ENCODE peak calls at places on chromosomes 16 and 17, in six cellular contexts. One of them, this sample, is unnamed.

GRCh38 chr17:2689411-2690164 is 22.0 kb downstream of the CLUH start:
- DNase-seq in heart left ventricle: peak; percentile 28
- DNase-seq in mammary epithelial cell: no peak
- DNase-seq in hepatocyte: peak; percentile 23
- DNase-seq in cardiac muscle cell: no peak
- DNase-seq in tibial artery: peak; percentile 19
- DNase-seq in this sample: no peak

GRCh38 chr16:19911204-19911603 is 26.6 kb upstream of the GPRC5B start:
- DNase-seq in heart left ventricle: no peak
- DNase-seq in mammary epithelial cell: no peak
- DNase-seq in hepatocyte: no peak
- DNase-seq in cardiac muscle cell: no peak
- DNase-seq in tibial artery: no peak
- DNase-seq in this sample: no peak

GRCh38 chr17:28038802-28039600 is 3.5 kb upstream of the NLK start:
- DNase-seq in heart left ventricle: no peak
- DNase-seq in mammary epithelial cell: no peak
- DNase-seq in hepatocyte: no peak
- DNase-seq in cardiac muscle cell: peak; percentile 19
- DNase-seq in tibial artery: no peak
- DNase-seq in this sample: no peak

GRCh38 chr17:36183001-36183810 is 6.8 kb upstream of the TBC1D3B start:
- DNase-seq in heart left ventricle: peak; percentile 75
- DNase-seq in mammary epithelial cell: peak; percentile 66
- DNase-seq in hepatocyte: peak; percentile 96
- DNase-seq in cardiac muscle cell: peak; percentile 86
- DNase-seq in tibial artery: peak; percentile 61
- DNase-seq in this sample: peak; percentile 64

GRCh38 chr16:27335349-27336052 is 21.7 kb downstream of the IL4R start:
- DNase-seq in heart left ventricle: no peak
- DNase-seq in mammary epithelial cell: no peak
- DNase-seq in hepatocyte: no peak
- DNase-seq in cardiac muscle cell: no peak
- DNase-seq in tibial artery: no peak
- DNase-seq in this sample: no peak

GRCh38 chr17:1328437-1328836 is 49.0 kb downstream of the TRARG1 start:
- DNase-seq in heart left ventricle: no peak
- DNase-seq in mammary epithelial cell: no peak
- DNase-seq in hepatocyte: no peak
- DNase-seq in cardiac muscle cell: no peak
- DNase-seq in tibial artery: no peak
- DNase-seq in this sample: no peak

GRCh38 chr17:57832711-57833596 is 16.9 kb downstream of the MRPS23 start:
- DNase-seq in heart left ventricle: peak; percentile 77
- DNase-seq in mammary epithelial cell: peak; percentile 41
- DNase-seq in hepatocyte: peak; percentile 88
- DNase-seq in cardiac muscle cell: peak; percentile 85
- DNase-seq in tibial artery: peak; percentile 70
- DNase-seq in this sample: peak; percentile 77

GRCh38 chr16:48335961-48336360 is 49.3 kb downstream of the SIAH1 start:
- DNase-seq in heart left ventricle: no peak
- DNase-seq in mammary epithelial cell: no peak
- DNase-seq in hepatocyte: peak; percentile 8
- DNase-seq in cardiac muscle cell: no peak
- DNase-seq in tibial artery: no peak
- DNase-seq in this sample: no peak

GRCh38 chr17:81200695-81201580 is 21.8 kb downstream of the CEP131 start:
- DNase-seq in heart left ventricle: peak; percentile 61
- DNase-seq in mammary epithelial cell: peak; percentile 54
- DNase-seq in hepatocyte: peak; percentile 87
- DNase-seq in cardiac muscle cell: peak; percentile 78
- DNase-seq in tibial artery: peak; percentile 51
- DNase-seq in this sample: peak; percentile 66

GRCh38 chr16:53207810-53208752 is 153.3 kb downstream of the CHD9 start:
- DNase-seq in heart left ventricle: peak; percentile 43
- DNase-seq in mammary epithelial cell: peak; percentile 82
- DNase-seq in hepatocyte: peak; percentile 76
- DNase-seq in cardiac muscle cell: peak; percentile 89
- DNase-seq in tibial artery: peak; percentile 38
- DNase-seq in this sample: peak; percentile 65

GRCh38 chr16:77807-78443 is at the start of gene MPG:
- DNase-seq in heart left ventricle: peak; percentile 92
- DNase-seq in mammary epithelial cell: peak; percentile 51
- DNase-seq in hepatocyte: peak; percentile 93
- DNase-seq in cardiac muscle cell: peak; percentile 87
- DNase-seq in tibial artery: peak; percentile 84
- DNase-seq in this sample: peak; percentile 80

GRCh38 chr16:50354629-50355456 is 13.9 kb downstream of the BRD7 start:
- DNase-seq in heart left ventricle: no peak
- DNase-seq in mammary epithelial cell: no peak
- DNase-seq in hepatocyte: no peak
- DNase-seq in cardiac muscle cell: peak; percentile 33
- DNase-seq in tibial artery: no peak
- DNase-seq in this sample: no peak

GRCh38 chr16:56632848-56633365 is 448 bp downstream of the MT1M start:
- DNase-seq in heart left ventricle: no peak
- DNase-seq in mammary epithelial cell: no peak
- DNase-seq in hepatocyte: no peak
- DNase-seq in cardiac muscle cell: no peak
- DNase-seq in tibial artery: no peak
- DNase-seq in this sample: no peak

GRCh38 chr16:85291302-85292148 is 179.3 kb upstream of the CIBAR2 start:
- DNase-seq in heart left ventricle: peak; percentile 81
- DNase-seq in mammary epithelial cell: no peak
- DNase-seq in hepatocyte: no peak
- DNase-seq in cardiac muscle cell: no peak
- DNase-seq in tibial artery: no peak
- DNase-seq in this sample: no peak

GRCh38 chr16:84524346-84524920 is 20.0 kb upstream of the MEAK7 start:
- DNase-seq in heart left ventricle: no peak
- DNase-seq in mammary epithelial cell: no peak
- DNase-seq in hepatocyte: no peak
- DNase-seq in cardiac muscle cell: no peak
- DNase-seq in tibial artery: no peak
- DNase-seq in this sample: no peak

GRCh38 chr16:55876854-55877253 is 1.7 kb upstream of the CES5A start:
- DNase-seq in heart left ventricle: no peak
- DNase-seq in mammary epithelial cell: no peak
- DNase-seq in hepatocyte: no peak
- DNase-seq in cardiac muscle cell: no peak
- DNase-seq in tibial artery: no peak
- DNase-seq in this sample: no peak

GRCh38 chr16:84806256-84806889 is 13.4 kb upstream of the CRISPLD2 start:
- DNase-seq in heart left ventricle: peak; percentile 81
- DNase-seq in mammary epithelial cell: no peak
- DNase-seq in hepatocyte: peak; percentile 50
- DNase-seq in cardiac muscle cell: no peak
- DNase-seq in tibial artery: peak; percentile 58
- DNase-seq in this sample: no peak

GRCh38 chr17:68987966-68988365 is 32.8 kb upstream of the ABCA8 start:
- DNase-seq in heart left ventricle: no peak
- DNase-seq in mammary epithelial cell: no peak
- DNase-seq in hepatocyte: no peak
- DNase-seq in cardiac muscle cell: no peak
- DNase-seq in tibial artery: no peak
- DNase-seq in this sample: no peak

GRCh38 chr17:40062347-40063033 is at the start of gene THRA:
- DNase-seq in heart left ventricle: peak; percentile 88
- DNase-seq in mammary epithelial cell: no peak
- DNase-seq in hepatocyte: peak; percentile 92
- DNase-seq in cardiac muscle cell: peak; percentile 85
- DNase-seq in tibial artery: peak; percentile 65
- DNase-seq in this sample: peak; percentile 75
- TF ChIP-seq CTCF in heart left ventricle: no peak
- TF ChIP-seq CTCF in mammary epithelial cell: no peak
- TF ChIP-seq CTCF in hepatocyte: no peak
- TF ChIP-seq CTCF in cardiac muscle cell: no peak
- TF ChIP-seq CTCF in tibial artery: no peak
- TF ChIP-seq CTCF in this sample: no peak

DNA sequence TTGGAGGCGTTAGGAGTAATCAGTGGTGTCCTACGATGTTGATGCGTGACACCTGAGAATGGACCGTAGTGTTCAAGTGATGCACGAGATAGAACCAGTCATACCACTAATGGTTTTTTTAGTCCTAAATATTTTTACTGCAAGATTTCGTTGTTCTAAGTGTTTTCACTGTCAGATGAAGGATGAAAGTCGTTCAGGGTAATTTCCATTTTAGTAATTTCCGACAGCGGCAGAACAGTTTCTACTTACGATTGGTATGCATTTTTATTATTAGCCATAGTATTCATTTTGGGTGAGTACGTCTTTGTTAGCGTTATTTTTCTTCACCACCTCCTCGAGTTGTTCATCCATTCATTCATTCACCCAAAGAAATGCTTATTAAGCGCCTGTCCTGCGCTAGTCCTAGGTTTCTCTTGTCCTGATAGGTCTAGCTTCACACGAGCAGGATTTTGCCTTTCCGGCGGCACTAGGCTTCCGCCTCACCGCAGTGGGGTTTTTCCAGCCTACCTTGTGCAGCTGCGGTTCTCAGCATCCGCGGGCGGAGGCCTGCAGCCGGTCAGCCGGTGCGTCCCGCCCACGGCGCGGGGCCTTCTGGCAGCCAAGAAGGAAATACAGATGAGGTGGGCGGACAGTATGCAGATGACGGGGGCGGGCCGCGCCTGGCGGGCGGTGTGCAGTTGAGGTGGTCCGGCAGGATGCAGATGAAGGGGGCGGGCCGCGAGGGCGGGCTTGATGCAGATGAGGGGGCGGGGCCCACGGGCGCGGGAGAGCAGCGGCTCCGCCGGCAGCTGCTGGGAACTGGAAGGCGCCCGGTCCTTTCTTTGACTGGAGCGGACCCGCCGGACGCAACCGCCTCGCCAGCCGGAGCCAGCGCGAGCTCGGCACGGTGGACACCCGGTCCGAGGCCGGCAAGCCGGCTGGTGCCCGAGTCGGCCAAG is 146.4 kb downstream of the SPECC1 start:
- DNase-seq in heart left ventricle: peak; percentile 98
- DNase-seq in mammary epithelial cell: peak; percentile 99
- DNase-seq in hepatocyte: peak; percentile 99
- DNase-seq in cardiac muscle cell: peak; percentile 98
- DNase-seq in tibial artery: peak; percentile 98
- DNase-seq in this sample: peak; percentile 98
- H3K4me3 ChIP-seq in heart left ventricle: peak overlapping the region; percentile 63
- H3K4me3 ChIP-seq in mammary epithelial cell: peak overlapping the region; percentile 70
- H3K4me3 ChIP-seq in hepatocyte: peak overlapping the region; percentile 53
- H3K4me3 ChIP-seq in cardiac muscle cell: peak overlapping the region; percentile 62
- H3K4me3 ChIP-seq in tibial artery: peak overlapping the region; percentile 93
- H3K4me3 ChIP-seq in this sample: peak overlapping the region; percentile 53

DNA sequence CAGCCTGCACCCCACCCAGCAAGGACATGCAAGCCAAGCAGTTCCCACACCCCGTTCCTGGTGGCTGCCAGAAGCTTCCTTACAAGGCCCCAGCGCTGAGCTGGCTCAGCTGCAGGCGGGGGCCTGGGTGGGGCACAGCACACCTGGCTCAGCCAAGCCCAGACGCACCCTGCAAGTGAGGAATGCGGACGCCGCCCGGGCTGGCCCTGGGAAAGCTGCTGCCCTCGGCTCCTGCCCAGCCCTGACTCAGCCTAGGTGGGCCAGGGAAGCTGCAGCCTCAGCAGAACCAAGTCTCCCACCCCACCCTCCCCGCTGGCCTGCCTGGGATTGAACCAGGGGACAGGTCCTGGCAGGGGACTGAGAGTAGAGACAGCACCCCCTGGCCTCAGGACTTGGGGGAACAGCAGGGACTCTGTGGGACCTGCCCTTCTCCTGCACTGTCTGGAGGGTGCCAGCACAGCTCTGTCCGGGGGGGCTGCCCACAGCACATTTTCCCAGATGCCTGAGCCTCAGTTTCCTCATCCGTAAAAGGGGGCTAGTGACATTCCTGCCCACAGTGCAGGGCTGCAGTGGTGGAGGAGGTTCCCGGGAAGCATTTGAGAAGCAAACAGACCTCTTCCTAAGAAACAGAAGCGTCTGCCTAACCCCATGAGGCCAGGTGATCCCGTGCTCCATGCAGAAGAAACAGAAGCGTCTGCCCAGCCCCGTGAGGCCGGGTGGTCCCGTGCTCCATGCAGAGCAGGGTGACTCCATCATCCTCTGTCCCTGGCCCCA is 29.9 kb upstream of the KRT17 start:
- DNase-seq in heart left ventricle: no peak
- DNase-seq in mammary epithelial cell: peak; percentile 100
- DNase-seq in hepatocyte: peak; percentile 91
- DNase-seq in cardiac muscle cell: no peak
- DNase-seq in tibial artery: no peak
- DNase-seq in this sample: peak; percentile 95
- H3K4me1 ChIP-seq in heart left ventricle: no peaks in the 10 kb centered on the region
- H3K4me1 ChIP-seq in mammary epithelial cell: peaks cover 96% of the 10 kb centered on the region
- H3K4me1 ChIP-seq in hepatocyte: peaks cover 51% of the 10 kb centered on the region
- H3K4me1 ChIP-seq in cardiac muscle cell: no peaks in the 10 kb centered on the region
- H3K4me1 ChIP-seq in tibial artery: no peaks in the 10 kb centered on the region
- H3K4me1 ChIP-seq in this sample: peaks cover 9% of the 10 kb centered on the region

GRCh38 chr16:72467157-72467759 is 295.3 kb upstream of the PMFBP1 start:
- DNase-seq in heart left ventricle: no peak
- DNase-seq in mammary epithelial cell: peak; percentile 41
- DNase-seq in hepatocyte: peak; percentile 60
- DNase-seq in cardiac muscle cell: peak; percentile 58
- DNase-seq in tibial artery: no peak
- DNase-seq in this sample: no peak
- TF ChIP-seq CTCF in heart left ventricle: no peak
- TF ChIP-seq CTCF in mammary epithelial cell: peak; percentile 68
- TF ChIP-seq CTCF in hepatocyte: peak; percentile 72
- TF ChIP-seq CTCF in cardiac muscle cell: peak; percentile 72
- TF ChIP-seq CTCF in tibial artery: peak; percentile 55
- TF ChIP-seq CTCF in this sample: peak; percentile 27

GRCh38 chr16:1101133-1101532 is 5.1 kb upstream of the C1QTNF8 start:
- DNase-seq in heart left ventricle: no peak
- DNase-seq in mammary epithelial cell: no peak
- DNase-seq in hepatocyte: no peak
- DNase-seq in cardiac muscle cell: no peak
- DNase-seq in tibial artery: no peak
- DNase-seq in this sample: no peak

GRCh38 chr16:1101573-1102332 is 5.7 kb upstream of the C1QTNF8 start:
- DNase-seq in heart left ventricle: no peak
- DNase-seq in mammary epithelial cell: no peak
- DNase-seq in hepatocyte: no peak
- DNase-seq in cardiac muscle cell: no peak
- DNase-seq in tibial artery: no peak
- DNase-seq in this sample: no peak

GRCh38 chr16:1102333-1102700 is 6.3 kb upstream of the C1QTNF8 start:
- DNase-seq in heart left ventricle: no peak
- DNase-seq in mammary epithelial cell: no peak
- DNase-seq in hepatocyte: no peak
- DNase-seq in cardiac muscle cell: no peak
- DNase-seq in tibial artery: no peak
- DNase-seq in this sample: no peak

GRCh38 chr16:1103649-1104005 is 7.6 kb upstream of the C1QTNF8 start:
- DNase-seq in heart left ventricle: no peak
- DNase-seq in mammary epithelial cell: no peak
- DNase-seq in hepatocyte: no peak
- DNase-seq in cardiac muscle cell: no peak
- DNase-seq in tibial artery: no peak
- DNase-seq in this sample: no peak

GRCh38 chr16:1102921-1103648 is 7.0 kb upstream of the C1QTNF8 start:
- DNase-seq in heart left ventricle: peak; percentile 63
- DNase-seq in mammary epithelial cell: no peak
- DNase-seq in hepatocyte: peak; percentile 82
- DNase-seq in cardiac muscle cell: peak; percentile 80
- DNase-seq in tibial artery: no peak
- DNase-seq in this sample: peak; percentile 32
- H3K4me3 ChIP-seq in heart left ventricle: no peak overlapping the region
- H3K4me3 ChIP-seq in mammary epithelial cell: no peak overlapping the region
- H3K4me3 ChIP-seq in hepatocyte: no peak overlapping the region
- H3K4me3 ChIP-seq in cardiac muscle cell: peak overlapping the region; percentile 35
- H3K4me3 ChIP-seq in tibial artery: peak overlapping the region; percentile 20
- H3K4me3 ChIP-seq in this sample: no peak overlapping the region

This sample was measured in prostate gland.